ENCODE peak calls at places on chromosome 21, in five cellular contexts. Q is A549, B is K562, D is GM12878, K is HepG2. L is an unnamed sample.

GRCh38 chr21:36193200-36193599 is 36.6 kb downstream of the DOP1B start:
- DNase-seq in Q (no peak), B (no peak), D (no peak), K (no peak), L (no peak)

GRCh38 chr21:46057111-46057709 is 40.7 kb upstream of the COL6A2 start:
- DNase-seq in Q (no peak), B (no peak), D (no peak), K (no peak), L (no peak)

GRCh38 chr21:35933466-35933865 is 126.9 kb downstream of the SETD4 start:
- DNase-seq in Q (no peak), B (no peak), D (no peak), K (no peak), L (no peak)

GRCh38 chr21:32994305-32994704 is 31.4 kb upstream of the OLIG2 start:
- DNase-seq in Q (no peak), B (peak; percentile 24), D (no peak), K (no peak), L (no peak)

GRCh38 chr21:35256468-35256988 is 207.4 kb upstream of the RUNX1 start:
- DNase-seq in Q (peak; percentile 58), B (peak; percentile 53), D (no peak), K (peak; percentile 29), L (no peak)

GRCh38 chr21:33651965-33652680 is 9.8 kb downstream of the ITSN1 start:
- DNase-seq in Q (no peak), B (no peak), D (no peak), K (no peak), L (no peak)

GRCh38 chr21:35019631-35020032 is 29.5 kb downstream of the RUNX1 start:
- DNase-seq in Q (peak; percentile 23), B (no peak), D (no peak), K (peak; percentile 94), L (no peak)

GRCh38 chr21:35521293-35521692 is 472.2 kb upstream of the RUNX1 start:
- DNase-seq in Q (no peak), B (no peak), D (no peak), K (no peak), L (no peak)

GRCh38 chr21:33230518-33231324 is 983 bp downstream of the IFNAR2 start:
- DNase-seq in Q (peak; percentile 40), B (peak; percentile 67), D (no peak), K (peak; percentile 37), L (no peak)

GRCh38 chr21:39096754-39097153 is 86.5 kb downstream of the PSMG1 start:
- DNase-seq in Q (no peak), B (no peak), D (no peak), K (no peak), L (peak; percentile 73)

GRCh38 chr21:35562876-35563275 is 497.4 kb downstream of the SETD4 start:
- DNase-seq in Q (no peak), B (no peak), D (no peak), K (no peak), L (no peak)

GRCh38 chr21:27631471-27631870 is 664.6 kb upstream of the ADAMTS5 start:
- DNase-seq in Q (no peak), B (no peak), D (no peak), K (no peak), L (no peak)

GRCh38 chr21:32554832-32555436 is 30.4 kb downstream of the TCP10L start:
- DNase-seq in Q (no peak), B (no peak), D (no peak), K (no peak), L (no peak)

GRCh38 chr21:39107739-39108138 is 75.5 kb downstream of the PSMG1 start:
- DNase-seq in Q (no peak), B (no peak), D (no peak), K (no peak), L (peak; percentile 27)

GRCh38 chr21:17785403-17785788 is 33.8 kb downstream of the C21orf91 start:
- DNase-seq in Q (no peak), B (no peak), D (no peak), K (no peak), L (no peak)

GRCh38 chr21:38383411-38384245 is 114.6 kb downstream of the ERG start:
- DNase-seq in Q (no peak), B (no peak), D (no peak), K (no peak), L (no peak)

GRCh38 chr21:25862596-25862995 is 127.8 kb downstream of the GABPA start:
- DNase-seq in Q (no peak), B (peak; percentile 40), D (no peak), K (peak; percentile 12), L (no peak)

GRCh38 chr21:34994646-34995631 is 54.2 kb downstream of the RUNX1 start:
- DNase-seq in Q (no peak), B (no peak), D (no peak), K (no peak), L (no peak)

GRCh38 chr21:39048064-39048463 is 135.2 kb downstream of the PSMG1 start:
- DNase-seq in Q (peak; percentile 32), B (no peak), D (no peak), K (peak; percentile 62), L (no peak)

GRCh38 chr21:40667964-40668363 is 179.0 kb downstream of the DSCAM start:
- DNase-seq in Q (no peak), B (no peak), D (no peak), K (no peak), L (no peak)

GRCh38 chr21:40671721-40672120 is 175.2 kb downstream of the DSCAM start:
- DNase-seq in Q (no peak), B (no peak), D (no peak), K (no peak), L (no peak)

GRCh38 chr21:40668535-40669275 is 178.3 kb downstream of the DSCAM start:
- DNase-seq in Q (no peak), B (no peak), D (no peak), K (no peak), L (no peak)

GRCh38 chr21:40672602-40673001 is 174.4 kb downstream of the DSCAM start:
- DNase-seq in Q (no peak), B (no peak), D (no peak), K (no peak), L (no peak)
- TF ChIP-seq CTCF in Q (no peak), B (no peak), D (no peak), K (no peak), L (no peak)

GRCh38 chr21:16002872-16003466 is 273.2 kb downstream of the USP25 start:
- DNase-seq in Q (no peak), B (no peak), D (no peak), K (no peak), L (no peak)
- TF ChIP-seq KDM1A in Q (no peak), B (no peak), D (no peak), K (no peak), L (no peak)

GRCh38 chr21:31460985-31461384 is 116.9 kb upstream of the TIAM1 start:
- DNase-seq in Q (no peak), B (no peak), D (no peak), K (no peak), L (no peak)

GRCh38 chr21:31455506-31455905 is 111.4 kb upstream of the TIAM1 start:
- DNase-seq in Q (no peak), B (no peak), D (no peak), K (no peak), L (no peak)

GRCh38 chr21:31456201-31456600 is 112.1 kb upstream of the TIAM1 start:
- DNase-seq in Q (no peak), B (no peak), D (no peak), K (no peak), L (no peak)

GRCh38 chr21:31459457-31459856 is 115.4 kb upstream of the TIAM1 start:
- DNase-seq in Q (peak; percentile 33), B (peak; percentile 48), D (no peak), K (no peak), L (no peak)

DNA sequence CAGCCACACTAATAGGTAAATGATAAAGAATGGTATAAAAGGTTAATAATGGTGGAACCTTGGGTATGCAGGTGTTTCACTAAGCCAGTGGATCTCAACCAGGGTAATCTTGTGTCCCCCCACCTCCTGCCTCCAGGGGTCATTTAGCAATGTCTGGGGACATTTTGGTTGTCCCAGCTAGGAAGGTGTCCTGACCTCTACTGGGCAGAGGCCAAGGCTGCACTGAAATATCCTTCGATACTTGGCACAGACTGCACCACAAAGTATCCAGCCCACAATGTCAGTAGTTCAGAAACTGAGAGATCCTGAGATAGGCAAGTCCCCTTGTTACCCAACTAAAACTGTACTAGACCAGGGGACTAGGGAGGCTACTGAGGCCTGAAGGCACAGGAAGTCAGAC is 113.6 kb upstream of the TIAM1 start:
- DNase-seq in Q (no peak), B (peak; percentile 21), D (no peak), K (no peak), L (no peak)
- TF ChIP-seq CTCF in Q (no peak), B (peak; percentile 43), D (peak; percentile 11), K (no peak), L (peak; percentile 70)

GRCh38 chr21:44932366-44933181 is 7.3 kb upstream of the SLX9 start:
- DNase-seq in Q (no peak), B (peak; percentile 81), D (no peak), K (no peak), L (no peak)

GRCh38 chr21:44934797-44935532 is 4.9 kb upstream of the SLX9 start:
- DNase-seq in Q (no peak), B (no peak), D (no peak), K (no peak), L (no peak)

GRCh38 chr21:44933938-44934260 is 5.9 kb upstream of the SLX9 start:
- DNase-seq in Q (no peak), B (no peak), D (no peak), K (no peak), L (no peak)

GRCh38 chr21:44934276-44934675 is 5.6 kb upstream of the SLX9 start:
- DNase-seq in Q (no peak), B (no peak), D (no peak), K (no peak), L (no peak)

DNA sequence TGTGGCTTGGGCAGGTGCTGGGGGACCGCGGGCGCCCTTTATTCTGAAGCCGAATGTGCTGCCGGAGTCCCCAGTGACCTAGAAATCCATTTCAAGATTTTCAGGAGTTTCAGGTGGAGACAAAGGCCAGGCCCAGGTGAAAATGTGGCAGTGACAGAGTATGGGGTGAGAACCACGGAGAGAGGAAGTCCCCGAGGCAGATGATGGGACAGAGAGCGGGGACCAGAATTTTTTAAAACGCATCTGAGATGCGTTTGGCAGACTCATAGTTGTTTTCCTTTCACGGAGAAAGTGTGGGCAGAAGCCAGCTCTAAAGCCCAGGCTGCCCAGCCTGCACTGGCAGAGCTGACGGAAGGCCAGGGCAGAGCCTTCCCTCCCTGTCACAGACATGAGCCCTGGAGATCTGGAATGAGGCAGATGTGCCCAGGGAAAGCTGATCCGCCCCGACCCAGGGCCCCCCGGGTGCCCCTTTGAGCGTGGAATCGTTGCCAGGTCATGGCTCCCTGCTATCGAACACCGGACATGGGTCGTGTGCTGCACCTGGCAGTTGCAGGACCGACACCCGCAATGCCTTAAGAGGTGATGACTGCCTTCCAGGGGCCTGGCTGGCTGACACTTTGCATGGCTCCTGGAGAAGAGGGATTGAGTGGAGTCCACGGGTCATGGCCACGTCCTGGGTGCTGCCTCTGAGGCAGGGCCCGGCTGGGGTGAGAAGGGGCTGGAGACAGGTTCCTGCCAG is 6.5 kb upstream of the SLX9 start:
- DNase-seq in Q (no peak), B (no peak), D (no peak), K (no peak), L (no peak)
- TF ChIP-seq KDM1A in Q (no peak), B (no peak), D (no peak), K (no peak), L (no peak)

DNA sequence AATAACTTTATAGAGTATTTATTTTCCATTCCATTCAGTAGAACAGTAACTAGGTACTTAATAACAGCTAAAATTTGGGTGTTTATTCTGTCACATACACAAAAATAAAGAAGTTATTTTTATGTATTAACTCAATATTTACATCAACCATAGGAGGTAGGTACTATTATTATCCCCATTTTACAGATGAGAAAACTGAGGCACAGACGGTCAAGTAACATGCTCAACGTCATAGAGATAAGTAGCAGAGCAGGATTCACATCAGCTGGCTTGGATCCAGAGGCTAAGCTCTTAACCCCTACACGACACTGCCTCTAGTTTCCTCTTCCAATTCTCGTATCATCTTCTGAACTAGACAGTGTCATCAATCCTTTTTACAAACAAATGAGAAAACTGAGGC is 9.3 kb downstream of the ZBTB21 start:
- DNase-seq in Q (no peak), B (no peak), D (no peak), K (no peak), L (no peak)
- TF ChIP-seq CTCF in Q (no peak), B (no peak), D (no peak), K (no peak), L (no peak)